ENCODE peak calls at places on chromosomes 12 and 14, in nine cellular contexts. J is epithelial cell of esophagus; F is CD4-positive, CD25-positive, alpha-beta regulatory T cell; R is neural crest cell; L is T-helper 2 cell treated with Interferon-gamma antibody and Interleukin-4, amounts not matched to agents 5 μg/mL and 100 μg/mL, for 36 hours; V is EL; X is activated CD4-positive, alpha-beta T cell treated with anti-CD3 and anti-CD28 coated beads for 48 hours; D is hypothalamus; B is stimulated activated CD4-positive, alpha-beta T cell treated with anti-CD3 and anti-CD28 coated beads, Interleukin-4, amount 100 ng/mL, for 48 hours. M is an unnamed sample.

GRCh38 chr14:49461529-49462401 is 124.4 kb downstream of the RPS29 start:
- DNase-seq in J (peak; percentile 84), F (peak; percentile 42), R (peak; percentile 37), L (peak; percentile 27), V (peak; percentile 71), X (peak; percentile 68), D (no peak), B (peak; percentile 34), M (no peak)

GRCh38 chr14:59283380-59283779 is 94.9 kb downstream of the DAAM1 start:
- DNase-seq in J (peak; percentile 89), F (no peak), R (no peak), L (no peak), V (no peak), X (no peak), D (no peak), B (no peak), M (no peak)

GRCh38 chr14:72753879-72754400 is 140.0 kb downstream of the DPF3 start:
- DNase-seq in J (no peak), F (no peak), R (no peak), L (no peak), V (no peak), X (no peak), D (no peak), B (no peak), M (no peak)

GRCh38 chr14:39251547-39251946 is 17.8 kb downstream of the MIA2 start:
- DNase-seq in J (no peak), F (no peak), R (no peak), L (no peak), V (no peak), X (no peak), D (no peak), B (no peak), M (no peak)

GRCh38 chr12:103958621-103959020 is 7.1 kb upstream of the TDG start:
- DNase-seq in J (no peak), F (no peak), R (no peak), L (no peak), V (no peak), X (no peak), D (no peak), B (no peak), M (no peak)

GRCh38 chr14:94665121-94665520 is 52.9 kb downstream of the SERPINA3 start:
- DNase-seq in J (no peak), F (no peak), R (no peak), L (no peak), V (peak; percentile 77), X (no peak), D (no peak), B (no peak), M (no peak)

GRCh38 chr12:49967777-49968250 is 4.9 kb upstream of the AQP6 start:
- DNase-seq in J (no peak), F (no peak), R (no peak), L (no peak), V (no peak), X (no peak), D (no peak), B (no peak), M (no peak)

GRCh38 chr12:121537814-121538698 is 42.8 kb downstream of the KDM2B start:
- DNase-seq in J (no peak), F (no peak), R (peak; percentile 20), L (peak; percentile 39), V (peak; percentile 18), X (peak; percentile 39), D (no peak), B (no peak), M (no peak)

GRCh38 chr14:99183716-99184115 is 88.3 kb downstream of the BCL11B start:
- DNase-seq in J (no peak), F (no peak), R (no peak), L (no peak), V (no peak), X (no peak), D (no peak), B (no peak), M (no peak)

GRCh38 chr14:50025776-50026175 is 90.6 kb downstream of the VCPKMT start:
- DNase-seq in J (peak; percentile 58), F (no peak), R (no peak), L (no peak), V (no peak), X (peak; percentile 44), D (no peak), B (no peak), M (no peak)

GRCh38 chr12:112973712-112974305 is 4.5 kb upstream of the OAS2 start:
- DNase-seq in J (no peak), F (no peak), R (no peak), L (no peak), V (no peak), X (no peak), D (no peak), B (no peak), M (no peak)

GRCh38 chr12:124396544-124397398 is 101.9 kb downstream of the RFLNA start:
- DNase-seq in J (no peak), F (no peak), R (no peak), L (no peak), V (no peak), X (no peak), D (no peak), B (no peak), M (no peak)

GRCh38 chr12:880656-881055 is 68.8 kb downstream of the RAD52 start:
- DNase-seq in J (no peak), F (no peak), R (no peak), L (no peak), V (no peak), X (no peak), D (no peak), B (no peak), M (no peak)

GRCh38 chr12:130357241-130357640 is 19.6 kb downstream of the PIWIL1 start:
- DNase-seq in J (no peak), F (no peak), R (no peak), L (no peak), V (no peak), X (no peak), D (no peak), B (no peak), M (no peak)

GRCh38 chr14:48805315-48805714 is 780.9 kb downstream of the RPS29 start:
- DNase-seq in J (no peak), F (no peak), R (no peak), L (no peak), V (no peak), X (no peak), D (no peak), B (no peak), M (no peak)

GRCh38 chr14:29321646-29322045 is 555.1 kb downstream of the FOXG1 start:
- DNase-seq in J (peak; percentile 48), F (no peak), R (no peak), L (no peak), V (peak; percentile 77), X (no peak), D (no peak), B (no peak), M (no peak)

GRCh38 chr14:86038401-86038985 is 508.5 kb downstream of the FLRT2 start:
- DNase-seq in J (peak; percentile 73), F (no peak), R (peak; percentile 40), L (no peak), V (peak; percentile 52), X (peak; percentile 58), D (peak; percentile 7), B (peak; percentile 3), M (no peak)

GRCh38 chr14:89364316-89364715 is 52.7 kb downstream of the FOXN3 start:
- DNase-seq in J (no peak), F (no peak), R (no peak), L (no peak), V (no peak), X (no peak), D (no peak), B (no peak), M (peak; percentile 53)

GRCh38 chr12:109549613-109550309 is 23.5 kb downstream of the MMAB start:
- DNase-seq in J (no peak), F (no peak), R (no peak), L (no peak), V (no peak), X (no peak), D (no peak), B (no peak), M (no peak)

GRCh38 chr12:67651380-67651695 is 2.8 kb downstream of the DYRK2 start:
- DNase-seq in J (peak; percentile 17), F (peak; percentile 10), R (no peak), L (peak; percentile 13), V (peak; percentile 53), X (peak; percentile 40), D (no peak), B (no peak), M (no peak)

GRCh38 chr12:3418609-3419469 is 72.2 kb upstream of the PRMT8 start:
- DNase-seq in J (no peak), F (no peak), R (no peak), L (no peak), V (no peak), X (no peak), D (no peak), B (no peak), M (no peak)

GRCh38 chr14:69351385-69351784 is 46.7 kb downstream of the ERH start:
- DNase-seq in J (peak; percentile 12), F (no peak), R (no peak), L (no peak), V (no peak), X (no peak), D (no peak), B (no peak), M (no peak)

M was measured in cerebellar nuclear complex.